ENCODE peak calls at places on chromosomes 5 and 9, in four cellular contexts. O is IMR-90, K is tibial artery, D is lower lobe of right lung. S is an unnamed sample.

GRCh38 chr5:147887026-147887627 is 8.6 kb downstream of the SCGB3A2 start:
- DNase-seq in K (no peak), D (no peak), O (peak), S (peak)

GRCh38 chr5:33867236-33867635 is 24.6 kb downstream of the ADAMTS12 start:
- DNase-seq in O (peak), D (no peak), K (no peak), S (no peak)

GRCh38 chr9:121267689-121268597 is at the start of gene GSN:
- DNase-seq in K (peak), D (peak), O (peak), S (peak)

GRCh38 chr9:37417252-37417803 is 5.2 kb upstream of the GRHPR start:
- DNase-seq in K (no peak), O (no peak), D (no peak), S (no peak)

GRCh38 chr9:134210908-134211810 is 46.8 kb upstream of the RNU6ATAC start:
- DNase-seq in O (no peak), K (peak), D (peak), S (no peak)

GRCh38 chr5:108212775-108213346 is 169.0 kb downstream of the FBXL17 start:
- DNase-seq in K (no peak), O (peak), D (peak), S (peak)

GRCh38 chr5:111408817-111409216 is 103.5 kb downstream of the STARD4 start:
- DNase-seq in D (no peak), O (no peak), K (no peak), S (no peak)

GRCh38 chr9:93299418-93300174 is 115.7 kb downstream of the WNK2 start:
- DNase-seq in O (no peak), K (no peak), D (no peak), S (no peak)

GRCh38 chr5:55535199-55535905 is 588 bp upstream of the PLPP1 start:
- DNase-seq in D (no peak), O (peak), K (no peak), S (no peak)

GRCh38 chr5:133930061-133930823 is 38.2 kb downstream of the C5orf15 start:
- DNase-seq in K (peak), D (no peak), O (peak), S (peak)

GRCh38 chr5:141841781-141842180 is 36.4 kb downstream of the PCDH1 start:
- DNase-seq in K (peak), O (no peak), D (peak), S (no peak)

GRCh38 chr5:142627371-142628217 is 58.3 kb downstream of the FGF1 start:
- DNase-seq in O (peak), D (no peak), K (no peak), S (no peak)

DNA sequence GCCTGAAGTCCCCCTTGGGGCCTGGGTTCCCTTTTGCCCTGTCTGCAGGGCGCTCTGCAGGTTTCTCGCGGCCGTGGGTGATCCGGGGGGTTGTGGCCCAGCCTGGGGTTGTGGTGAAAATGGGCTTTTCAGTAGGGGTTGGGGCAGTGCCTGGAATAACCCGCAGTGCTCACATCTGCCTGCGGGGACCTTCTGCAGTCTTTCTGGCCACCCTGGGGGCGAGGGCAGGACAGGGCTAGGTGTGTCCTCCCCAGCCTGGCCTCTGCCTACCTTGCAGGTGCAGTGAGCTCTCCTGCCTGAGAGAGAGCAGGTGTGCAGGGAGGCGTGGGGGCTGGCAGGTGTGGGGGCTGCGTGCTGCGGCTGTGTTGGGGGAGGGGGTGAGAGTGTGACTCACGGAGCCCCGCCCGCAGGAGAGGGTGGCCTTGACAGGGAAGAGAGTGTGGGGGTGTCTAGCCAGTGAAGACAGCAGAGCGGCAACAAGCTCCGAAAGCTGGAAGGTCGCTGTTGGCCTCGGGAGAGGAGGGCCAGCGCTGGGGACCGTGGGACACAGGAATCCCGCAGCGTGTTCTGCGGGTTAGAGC is 131.4 kb downstream of the MRPL36 start:
- DNase-seq in D (no peak), K (no peak), O (no peak), S (no peak)
- H3K4me3 ChIP-seq in D (no peak), K (no peak), O (no peak), S (no peak)

DNA sequence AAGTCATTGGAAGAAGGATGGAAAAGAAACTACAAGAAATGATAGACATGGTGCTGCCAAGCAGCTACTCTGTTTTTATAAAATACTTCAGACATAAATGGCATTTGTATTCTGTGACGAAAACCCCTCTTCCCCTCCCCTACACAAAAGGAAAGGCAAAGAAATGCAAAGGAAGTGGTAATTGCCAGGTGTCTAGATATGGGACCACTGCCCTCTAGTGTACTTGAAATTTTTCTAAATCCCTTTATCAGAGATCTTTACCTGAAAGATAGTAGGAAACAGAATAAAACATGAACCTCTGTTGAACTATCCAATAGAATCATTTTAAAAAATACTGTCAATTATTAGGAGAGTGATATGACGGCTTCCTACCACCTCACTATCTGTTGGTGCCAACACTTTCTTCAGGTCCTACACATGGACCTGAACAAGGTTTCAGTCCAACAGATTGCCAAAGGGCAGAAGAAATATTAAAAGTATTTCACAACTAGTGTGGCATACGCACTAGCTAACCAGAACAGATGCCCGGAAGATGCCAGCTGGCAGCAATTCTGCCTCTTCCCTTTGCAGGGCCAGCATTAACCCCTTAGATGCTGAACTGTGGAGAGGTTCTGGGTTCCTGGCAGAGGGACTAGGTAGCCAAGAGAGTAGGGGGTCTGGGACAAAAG is 104.1 kb downstream of the TSSK1B start:
- DNase-seq in K (peak), D (no peak), O (peak), S (peak)
- TF ChIP-seq CTCF in K (no peak), D (peak), O (peak), S (peak)

DNA sequence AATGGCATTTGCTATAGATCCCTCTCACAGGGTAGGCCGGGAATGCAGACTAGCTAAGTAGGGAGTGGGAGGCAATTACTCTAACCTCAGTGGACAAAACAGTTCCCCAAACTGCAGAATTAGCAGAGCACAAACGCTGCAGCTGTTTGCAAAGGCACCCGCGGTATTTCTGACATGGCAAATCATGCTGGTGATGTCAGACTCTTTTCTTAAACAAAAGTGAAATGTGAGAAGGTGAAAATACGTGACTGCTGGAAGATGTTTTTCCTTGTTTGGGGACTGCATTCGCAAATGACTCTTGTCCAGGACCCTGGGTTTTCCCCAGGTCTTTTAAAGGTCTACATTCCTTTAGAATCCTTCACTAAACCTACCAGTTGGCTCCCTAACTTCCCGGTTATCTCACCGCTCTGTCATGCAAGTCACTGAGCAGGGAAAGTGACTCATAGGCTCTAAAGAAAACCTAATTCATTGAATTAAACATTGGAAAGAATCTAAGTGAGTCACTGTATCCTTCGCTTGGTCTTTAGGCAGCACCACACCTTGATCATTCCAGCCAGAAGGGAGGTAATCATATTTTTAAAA is 91.5 kb upstream of the DNAH5 start:
- DNase-seq in K (no peak), O (peak), D (no peak), S (peak)
- H3K4me3 ChIP-seq in K (peak), O (no peak), D (no peak), S (peak)

GRCh38 chr5:120082316-120083068 is 381.6 kb upstream of the PRR16 start:
- DNase-seq in K (no peak), D (no peak), O (no peak), S (peak)
- TF ChIP-seq CTCF in K (no peak), D (no peak), O (peak), S (peak)

DNA sequence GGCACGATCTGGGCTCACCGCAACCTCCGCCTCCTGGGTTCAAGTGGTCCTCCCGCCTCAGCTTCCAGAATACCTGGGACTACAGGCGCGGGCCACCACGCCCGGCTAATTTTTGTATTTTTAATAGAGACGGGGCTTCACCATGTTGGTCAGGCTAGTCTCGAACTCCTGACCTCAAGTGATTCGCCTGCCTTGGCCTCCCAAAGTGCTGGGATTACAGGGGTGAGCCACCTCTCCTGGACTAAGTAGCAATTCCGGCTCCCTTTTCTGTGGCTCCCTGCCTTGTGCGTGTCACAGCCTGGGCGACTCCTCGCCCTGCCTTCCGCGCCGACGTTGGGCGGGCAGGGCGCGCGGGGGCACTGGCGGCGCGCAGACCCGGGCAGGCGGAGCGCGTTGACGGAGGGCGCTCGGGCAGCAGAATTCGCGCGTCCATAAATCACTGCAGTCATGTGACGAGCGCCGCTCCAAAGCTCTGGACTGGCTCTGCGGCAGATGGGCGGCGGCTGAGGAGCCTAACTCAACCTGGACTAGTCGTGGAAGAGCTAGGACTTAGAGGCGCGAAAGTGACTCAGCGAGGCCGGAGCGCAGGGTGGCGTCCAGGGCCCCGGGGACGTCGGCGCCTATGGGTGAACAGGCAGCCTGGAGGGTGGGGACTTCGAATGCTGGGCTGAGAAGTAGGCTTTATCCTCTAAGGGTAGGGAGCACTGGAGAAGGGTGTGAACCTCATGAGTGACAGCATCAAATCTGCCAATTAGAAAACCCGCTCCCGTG is 1.4 kb upstream of the CIZ1 start:
- DNase-seq in K (peak), O (peak), D (peak), S (peak)
- H3K4me3 ChIP-seq in K (peak), O (peak), D (peak), S (peak)

GRCh38 chr5:116234681-116235080 is 149.9 kb downstream of the COMMD10 start:
- DNase-seq in O (no peak), K (no peak), D (no peak), S (no peak)

GRCh38 chr5:116242363-116242762 is 157.5 kb downstream of the COMMD10 start:
- DNase-seq in K (no peak), O (peak), D (no peak), S (peak)

GRCh38 chr5:116237917-116238502 is 153.2 kb downstream of the COMMD10 start:
- DNase-seq in K (no peak), O (no peak), D (no peak), S (peak)
- TF ChIP-seq CTCF in K (no peak), O (peak), D (no peak), S (peak)

GRCh38 chr5:159022178-159022556 is 77.5 kb downstream of the EBF1 start:
- DNase-seq in D (peak), O (peak), K (peak), S (peak)

GRCh38 chr5:159018855-159019254 is 80.9 kb downstream of the EBF1 start:
- DNase-seq in D (no peak), K (no peak), O (no peak), S (no peak)

GRCh38 chr5:159017787-159018186 is 81.9 kb downstream of the EBF1 start:
- DNase-seq in O (peak), D (no peak), K (peak), S (peak)

GRCh38 chr5:159026781-159027180 is 72.9 kb downstream of the EBF1 start:
- DNase-seq in K (no peak), O (no peak), D (no peak), S (no peak)

GRCh38 chr5:159021360-159022177 is 78.1 kb downstream of the EBF1 start:
- DNase-seq in O (peak), K (peak), D (no peak), S (peak)
- H3K4me3 ChIP-seq in O (peak), K (peak), D (peak), S (no peak)

GRCh38 chr5:178793156-178793555 is 62.7 kb upstream of the ZNF354A start:
- DNase-seq in D (no peak), O (no peak), K (peak), S (no peak)
- TF ChIP-seq CTCF in D (peak), O (no peak), K (peak), S (peak)

DNA sequence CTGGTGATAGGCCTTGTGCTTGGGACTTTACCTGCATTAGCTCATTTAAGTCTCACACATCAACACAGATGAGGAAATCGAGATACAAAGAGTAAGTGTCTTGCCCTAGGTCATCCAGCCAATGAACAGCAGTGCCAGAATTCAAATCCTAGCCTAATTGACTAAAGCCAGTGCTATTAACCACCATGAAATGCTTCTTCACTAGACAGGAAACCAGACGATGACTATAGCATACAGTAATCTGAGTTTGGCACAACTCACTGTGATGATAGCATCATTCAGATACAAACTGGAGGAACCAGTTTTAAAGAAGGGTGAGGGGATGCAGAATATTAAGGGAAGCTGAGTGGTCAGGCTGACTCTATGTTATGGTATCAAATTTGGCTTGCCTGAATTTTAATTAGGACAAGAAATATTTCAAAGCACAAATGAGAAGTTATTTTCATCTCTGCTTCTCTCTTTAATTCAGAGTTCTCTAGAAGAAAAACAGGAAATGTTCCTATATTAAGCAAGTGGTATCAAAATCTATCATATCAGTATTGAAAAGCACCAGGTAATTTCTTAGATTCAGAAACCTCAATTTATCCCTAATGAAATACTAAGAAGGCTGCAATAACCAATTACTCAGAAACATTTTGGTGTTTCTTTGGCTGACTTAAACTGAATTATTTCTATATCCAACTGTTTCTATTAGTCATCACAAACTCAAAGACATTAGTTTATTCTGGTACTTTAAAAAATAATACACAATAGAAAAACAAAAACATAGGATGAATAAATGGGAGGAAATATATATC is 147.0 kb upstream of the RASA1 start:
- DNase-seq in O (peak), D (no peak), K (no peak), S (peak)
- H3K4me3 ChIP-seq in O (no peak), D (no peak), K (no peak), S (no peak)

GRCh38 chr5:135873831-135874230 is 21.8 kb downstream of the IL9 start:
- DNase-seq in K (no peak), D (no peak), O (no peak), S (no peak)
- TF ChIP-seq CTCF in K (no peak), D (no peak), O (no peak), S (no peak)

S was measured in choroid plexus epithelial cell.